ENCODE peak calls at places on chromosome 11, in five cellular contexts. Q, B, A, O and L are unnamed samples.

GRCh38 chr11:48031602-48032001 is 51.2 kb downstream of the PTPRJ start:
- DNase-seq in Q (no peak), B (no peak), A (no peak), O (no peak), L (no peak)

GRCh38 chr11:71223081-71223405 is 29.3 kb downstream of the SHANK2 start:
- DNase-seq in Q (no peak), B (no peak), A (no peak), O (no peak), L (no peak)

GRCh38 chr11:94120946-94121345 is 7.7 kb upstream of the PANX1 start:
- DNase-seq in Q (no peak), B (no peak), A (no peak), O (no peak), L (no peak)

GRCh38 chr11:116807601-116808261 is 15.4 kb downstream of the APOA4 start:
- DNase-seq in Q (no peak), B (no peak), A (no peak), O (no peak), L (no peak)

GRCh38 chr11:33633251-33634003 is 67.2 kb downstream of the C11orf91 start:
- DNase-seq in Q (no peak), B (no peak), A (no peak), O (no peak), L (no peak)

GRCh38 chr11:65859812-65860277 is 388 bp upstream of the MUS81 start:
- DNase-seq in Q (no peak), B (peak; percentile 64), A (no peak), O (no peak), L (no peak)

GRCh38 chr11:34250732-34251639 is 106.8 kb downstream of the ABTB2 start:
- DNase-seq in Q (no peak), B (peak; percentile 56), A (peak; percentile 43), O (peak; percentile 43), L (no peak)

GRCh38 chr11:130804306-130805077 is 111.8 kb downstream of the SNX19 start:
- DNase-seq in Q (no peak), B (no peak), A (no peak), O (no peak), L (no peak)

GRCh38 chr11:79066456-79067354 is 374.1 kb downstream of the TENM4 start:
- DNase-seq in Q (no peak), B (peak; percentile 77), A (no peak), O (no peak), L (peak; percentile 51)

GRCh38 chr11:65428578-65429068 is 6.0 kb downstream of the NEAT1 start:
- DNase-seq in Q (no peak), B (no peak), A (no peak), O (no peak), L (no peak)

GRCh38 chr11:120224386-120224785 is 13.6 kb downstream of the OAF start:
- DNase-seq in Q (no peak), B (no peak), A (no peak), O (no peak), L (no peak)

GRCh38 chr11:10394229-10395100 is 60.6 kb upstream of the AMPD3 start:
- DNase-seq in Q (no peak), B (no peak), A (no peak), O (no peak), L (no peak)

GRCh38 chr11:11568651-11569229 is 53.1 kb downstream of the GALNT18 start:
- DNase-seq in Q (no peak), B (no peak), A (no peak), O (no peak), L (no peak)

GRCh38 chr11:35477871-35478270 is 47.5 kb downstream of the PAMR1 start:
- DNase-seq in Q (no peak), B (peak; percentile 22), A (no peak), O (no peak), L (no peak)

GRCh38 chr11:69511358-69512015 is 30.0 kb downstream of the LINC01488 start:
- DNase-seq in Q (no peak), B (no peak), A (no peak), O (no peak), L (no peak)

GRCh38 chr11:133787379-133788103 is 57.8 kb downstream of the SPATA19 start:
- DNase-seq in Q (peak; percentile 46), B (peak; percentile 57), A (no peak), O (no peak), L (peak; percentile 0)

GRCh38 chr11:126893796-126894195 is 106.8 kb downstream of the KIRREL3 start:
- DNase-seq in Q (no peak), B (no peak), A (no peak), O (no peak), L (no peak)

GRCh38 chr11:127524618-127525017 is 524.0 kb upstream of the KIRREL3 start:
- DNase-seq in Q (no peak), B (no peak), A (no peak), O (no peak), L (no peak)

GRCh38 chr11:14420223-14420622 is 61.2 kb upstream of the RRAS2 start:
- DNase-seq in Q (no peak), B (no peak), A (no peak), O (no peak), L (no peak)

GRCh38 chr11:88886796-88887195 is 179.0 kb downstream of the GRM5 start:
- DNase-seq in Q (peak; percentile 0), B (peak; percentile 70), A (no peak), O (peak; percentile 3), L (peak; percentile 1)

GRCh38 chr11:102238287-102238894 is 78.9 kb upstream of the BIRC3 start:
- DNase-seq in Q (no peak), B (no peak), A (no peak), O (no peak), L (no peak)

GRCh38 chr11:118912742-118913410 is 12.8 kb downstream of the BCL9L start:
- DNase-seq in Q (no peak), B (no peak), A (no peak), O (no peak), L (no peak)

GRCh38 chr11:1262172-1263006 is 39.5 kb downstream of the MUC5B start:
- DNase-seq in Q (peak; percentile 70), B (peak; percentile 91), A (peak; percentile 63), O (peak; percentile 78), L (peak; percentile 96)

GRCh38 chr11:102256251-102256650 is 61.0 kb upstream of the BIRC3 start:
- DNase-seq in Q (no peak), B (no peak), A (no peak), O (no peak), L (peak; percentile 49)

GRCh38 chr11:41659990-41660389 is 200.5 kb upstream of the LRRC4C start:
- DNase-seq in Q (no peak), B (no peak), A (no peak), O (no peak), L (no peak)

GRCh38 chr11:118902336-118903203 is 18.9 kb downstream of the CXCR5 start:
- DNase-seq in Q (no peak), B (no peak), A (no peak), O (no peak), L (no peak)

GRCh38 chr11:61698173-61698965 is 18.2 kb downstream of the DAGLA start:
- DNase-seq in Q (no peak), B (no peak), A (no peak), O (no peak), L (no peak)

GRCh38 chr11:36002196-36002595 is 58.3 kb downstream of the LDLRAD3 start:
- DNase-seq in Q (peak; percentile 78), B (peak; percentile 88), A (no peak), O (no peak), L (no peak)

DNA sequence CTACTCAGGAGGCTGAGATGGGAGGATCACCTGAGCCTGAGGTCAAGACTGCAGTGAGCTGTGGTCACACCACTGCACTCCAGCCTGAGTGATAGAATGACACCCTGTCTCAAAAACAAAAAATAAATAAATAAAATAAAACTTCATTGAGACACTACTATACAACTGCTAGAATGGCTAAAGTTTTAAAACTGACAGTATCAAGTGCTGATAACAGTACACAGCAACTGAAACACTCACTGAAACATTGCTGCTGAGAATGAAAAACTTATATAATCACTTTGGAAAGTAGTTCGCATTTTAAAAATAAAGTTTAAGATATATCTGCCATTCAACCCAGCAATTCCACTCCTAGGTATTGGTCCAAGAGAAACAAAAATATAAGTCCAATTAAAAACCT is 100.7 kb downstream of the WNT11 start:
- DNase-seq in Q (no peak), B (no peak), A (no peak), O (no peak), L (no peak)
- H3K4me1 ChIP-seq in Q (no peaks in the 10 kb centered on the region), B (no peaks in the 10 kb centered on the region), A (peaks cover 7% of the 10 kb centered on the region), O (no peaks in the 10 kb centered on the region), L (peaks cover 20% of the 10 kb centered on the region)

DNA sequence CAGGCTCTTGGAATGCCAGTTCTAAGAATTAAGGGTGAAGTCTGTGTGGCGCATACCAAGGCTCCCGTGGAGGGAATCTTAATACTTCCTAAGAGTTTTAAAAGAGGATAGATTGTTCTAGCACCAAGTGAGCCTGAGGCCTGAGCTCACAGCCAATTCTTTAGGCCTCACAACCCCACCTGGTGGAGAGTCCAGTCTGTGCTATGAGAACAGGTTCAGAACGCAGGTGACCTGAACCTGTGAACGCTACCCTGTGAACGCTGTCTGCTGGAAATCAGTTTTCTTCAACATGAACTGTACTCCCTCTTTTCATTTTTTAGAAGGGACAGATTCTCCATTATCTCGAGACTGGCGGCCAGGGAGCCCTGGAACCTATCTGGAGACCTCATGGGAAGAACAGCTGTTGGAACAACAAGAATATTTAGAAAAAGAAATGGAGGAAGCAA is 43.2 kb upstream of the DLAT start:
- DNase-seq in Q (peak; percentile 57), B (peak; percentile 84), A (no peak), O (peak; percentile 19), L (peak; percentile 58)
- H3K27ac ChIP-seq in Q (no peak overlapping the region), B (peak overlapping the region; percentile 91), A (no peak overlapping the region), O (no peak overlapping the region), L (peak overlapping the region; percentile 97)

GRCh38 chr11:68375337-68375736 is 62.9 kb downstream of the LRP5 start:
- DNase-seq in Q (no peak), B (no peak), A (no peak), O (no peak), L (no peak)
- H3K4me1 ChIP-seq in Q (peaks cover 20% of the 10 kb centered on the region), B (peaks cover 5% of the 10 kb centered on the region), A (peaks cover 74% of the 10 kb centered on the region), O (no peaks in the 10 kb centered on the region), L (peaks cover 11% of the 10 kb centered on the region)

GRCh38 chr11:123055132-123055924 is 6.6 kb downstream of the HSPA8 start:
- DNase-seq in Q (no peak), B (no peak), A (no peak), O (no peak), L (no peak)
- H3K27ac ChIP-seq in Q (peak overlapping the region; percentile 36), B (peak overlapping the region; percentile 13), A (no peak overlapping the region), O (peak overlapping the region; percentile 66), L (peak overlapping the region; percentile 44)

DNA sequence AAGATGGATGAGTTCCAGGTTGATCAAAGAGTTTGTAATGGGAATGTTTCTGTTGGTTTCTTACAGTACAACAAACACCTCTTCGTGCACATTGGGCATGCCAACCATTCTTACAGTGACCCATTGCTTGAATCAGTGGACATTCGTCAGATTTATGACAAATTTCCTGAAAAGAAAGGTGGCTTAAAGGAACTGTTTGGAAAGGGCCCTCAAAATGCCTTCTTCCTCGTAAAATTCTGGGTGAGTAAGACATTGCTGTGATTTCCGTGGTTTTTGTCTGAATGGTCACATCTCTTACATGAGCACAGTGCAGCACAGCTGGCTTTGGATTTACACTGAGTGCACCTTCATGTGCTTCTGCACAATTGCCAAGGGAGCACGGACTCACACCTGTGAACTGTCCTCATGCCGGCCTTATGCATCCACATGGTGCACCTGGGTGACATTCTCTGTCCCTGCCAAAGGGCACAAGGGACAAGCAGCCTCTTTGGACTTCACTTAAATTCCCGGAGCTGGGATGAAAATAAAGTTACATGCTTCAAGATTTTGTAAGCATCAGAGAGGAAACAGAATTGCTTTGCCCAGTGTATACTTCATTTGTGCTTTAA is 107.1 kb upstream of the RASSF10 start:
- DNase-seq in Q (no peak), B (no peak), A (no peak), O (no peak), L (no peak)
- H3K4me1 ChIP-seq in Q (peaks cover 3% of the 10 kb centered on the region), B (peaks cover 15% of the 10 kb centered on the region), A (peaks cover 44% of the 10 kb centered on the region), O (no peaks in the 10 kb centered on the region), L (peaks cover 14% of the 10 kb centered on the region)